ENCODE peak calls at places on chromosomes 7 and 10, in eight cellular contexts. One of them, this sample, is unnamed.

GRCh38 chr10:3542185-3542611 is 242.8 kb downstream of the KLF6 start:
- DNase-seq in hepatocyte: no peak
- DNase-seq in H9: no peak
- DNase-seq in stimulated activated CD8-positive, alpha-beta memory T cell treated with anti-CD3 and anti-CD28 coated beads, Interleukin-12 subunit alpha, Interleukin-12 subunit beta, amount 100 ng/mL, for 4 hours: no peak
- DNase-seq in stimulated activated CD4-positive, alpha-beta T cell treated with anti-CD3 and anti-CD28 coated beads, Interleukin-15, amount 100 ng/mL, for 48 hours: no peak
- DNase-seq in SW 1271: no peak
- DNase-seq in smooth muscle cell of the brain vasculature: no peak
- DNase-seq in iPS DF 19.7: no peak
- DNase-seq in this sample: no peak

GRCh38 chr10:5576780-5577472 is 52.2 kb downstream of the CALML3 start:
- DNase-seq in hepatocyte: no peak
- DNase-seq in H9: no peak
- DNase-seq in stimulated activated CD8-positive, alpha-beta memory T cell treated with anti-CD3 and anti-CD28 coated beads, Interleukin-12 subunit alpha, Interleukin-12 subunit beta, amount 100 ng/mL, for 4 hours: no peak
- DNase-seq in stimulated activated CD4-positive, alpha-beta T cell treated with anti-CD3 and anti-CD28 coated beads, Interleukin-15, amount 100 ng/mL, for 48 hours: no peak
- DNase-seq in SW 1271: no peak
- DNase-seq in smooth muscle cell of the brain vasculature: no peak
- DNase-seq in iPS DF 19.7: no peak
- DNase-seq in this sample: peak; percentile 56

GRCh38 chr7:140316165-140316661 is 82.1 kb downstream of the SLC37A3 start:
- DNase-seq in hepatocyte: peak; percentile 51
- DNase-seq in H9: no peak
- DNase-seq in stimulated activated CD8-positive, alpha-beta memory T cell treated with anti-CD3 and anti-CD28 coated beads, Interleukin-12 subunit alpha, Interleukin-12 subunit beta, amount 100 ng/mL, for 4 hours: no peak
- DNase-seq in stimulated activated CD4-positive, alpha-beta T cell treated with anti-CD3 and anti-CD28 coated beads, Interleukin-15, amount 100 ng/mL, for 48 hours: peak; percentile 11
- DNase-seq in SW 1271: no peak
- DNase-seq in smooth muscle cell of the brain vasculature: no peak
- DNase-seq in iPS DF 19.7: no peak
- DNase-seq in this sample: peak; percentile 40

GRCh38 chr10:70655316-70655715 is 17.0 kb upstream of the ADAMTS14 start:
- DNase-seq in hepatocyte: no peak
- DNase-seq in H9: peak; percentile 8
- DNase-seq in stimulated activated CD8-positive, alpha-beta memory T cell treated with anti-CD3 and anti-CD28 coated beads, Interleukin-12 subunit alpha, Interleukin-12 subunit beta, amount 100 ng/mL, for 4 hours: no peak
- DNase-seq in stimulated activated CD4-positive, alpha-beta T cell treated with anti-CD3 and anti-CD28 coated beads, Interleukin-15, amount 100 ng/mL, for 48 hours: no peak
- DNase-seq in SW 1271: no peak
- DNase-seq in smooth muscle cell of the brain vasculature: no peak
- DNase-seq in iPS DF 19.7: no peak
- DNase-seq in this sample: no peak

GRCh38 chr7:142854505-142855400 is at the start of gene EPHB6:
- DNase-seq in hepatocyte: peak; percentile 84
- DNase-seq in H9: peak; percentile 62
- DNase-seq in stimulated activated CD8-positive, alpha-beta memory T cell treated with anti-CD3 and anti-CD28 coated beads, Interleukin-12 subunit alpha, Interleukin-12 subunit beta, amount 100 ng/mL, for 4 hours: peak; percentile 34
- DNase-seq in stimulated activated CD4-positive, alpha-beta T cell treated with anti-CD3 and anti-CD28 coated beads, Interleukin-15, amount 100 ng/mL, for 48 hours: peak; percentile 43
- DNase-seq in SW 1271: no peak
- DNase-seq in smooth muscle cell of the brain vasculature: peak; percentile 4
- DNase-seq in iPS DF 19.7: no peak
- DNase-seq in this sample: no peak

GRCh38 chr10:30027057-30028005 is 32.1 kb downstream of the JCAD start:
- DNase-seq in hepatocyte: no peak
- DNase-seq in H9: peak; percentile 72
- DNase-seq in stimulated activated CD8-positive, alpha-beta memory T cell treated with anti-CD3 and anti-CD28 coated beads, Interleukin-12 subunit alpha, Interleukin-12 subunit beta, amount 100 ng/mL, for 4 hours: peak; percentile 69
- DNase-seq in stimulated activated CD4-positive, alpha-beta T cell treated with anti-CD3 and anti-CD28 coated beads, Interleukin-15, amount 100 ng/mL, for 48 hours: peak; percentile 78
- DNase-seq in SW 1271: no peak
- DNase-seq in smooth muscle cell of the brain vasculature: no peak
- DNase-seq in iPS DF 19.7: peak; percentile 38
- DNase-seq in this sample: peak; percentile 93

GRCh38 chr7:158763454-158764033 is 58.9 kb upstream of the NCAPG2 start:
- DNase-seq in hepatocyte: no peak
- DNase-seq in H9: no peak
- DNase-seq in stimulated activated CD8-positive, alpha-beta memory T cell treated with anti-CD3 and anti-CD28 coated beads, Interleukin-12 subunit alpha, Interleukin-12 subunit beta, amount 100 ng/mL, for 4 hours: no peak
- DNase-seq in stimulated activated CD4-positive, alpha-beta T cell treated with anti-CD3 and anti-CD28 coated beads, Interleukin-15, amount 100 ng/mL, for 48 hours: no peak
- DNase-seq in SW 1271: no peak
- DNase-seq in smooth muscle cell of the brain vasculature: no peak
- DNase-seq in iPS DF 19.7: no peak
- DNase-seq in this sample: no peak

GRCh38 chr7:74083117-74083876 is at the start of gene LIMK1:
- DNase-seq in hepatocyte: peak; percentile 95
- DNase-seq in H9: peak; percentile 90
- DNase-seq in stimulated activated CD8-positive, alpha-beta memory T cell treated with anti-CD3 and anti-CD28 coated beads, Interleukin-12 subunit alpha, Interleukin-12 subunit beta, amount 100 ng/mL, for 4 hours: peak; percentile 74
- DNase-seq in stimulated activated CD4-positive, alpha-beta T cell treated with anti-CD3 and anti-CD28 coated beads, Interleukin-15, amount 100 ng/mL, for 48 hours: peak; percentile 74
- DNase-seq in SW 1271: no peak
- DNase-seq in smooth muscle cell of the brain vasculature: peak; percentile 55
- DNase-seq in iPS DF 19.7: no peak
- DNase-seq in this sample: peak; percentile 95

GRCh38 chr10:91313761-91314520 is 93.5 kb downstream of the PCGF5 start:
- DNase-seq in hepatocyte: no peak
- DNase-seq in H9: no peak
- DNase-seq in stimulated activated CD8-positive, alpha-beta memory T cell treated with anti-CD3 and anti-CD28 coated beads, Interleukin-12 subunit alpha, Interleukin-12 subunit beta, amount 100 ng/mL, for 4 hours: no peak
- DNase-seq in stimulated activated CD4-positive, alpha-beta T cell treated with anti-CD3 and anti-CD28 coated beads, Interleukin-15, amount 100 ng/mL, for 48 hours: no peak
- DNase-seq in SW 1271: no peak
- DNase-seq in smooth muscle cell of the brain vasculature: no peak
- DNase-seq in iPS DF 19.7: no peak
- DNase-seq in this sample: no peak

GRCh38 chr10:3593611-3594010 is 191.4 kb downstream of the KLF6 start:
- DNase-seq in hepatocyte: no peak
- DNase-seq in H9: no peak
- DNase-seq in stimulated activated CD8-positive, alpha-beta memory T cell treated with anti-CD3 and anti-CD28 coated beads, Interleukin-12 subunit alpha, Interleukin-12 subunit beta, amount 100 ng/mL, for 4 hours: no peak
- DNase-seq in stimulated activated CD4-positive, alpha-beta T cell treated with anti-CD3 and anti-CD28 coated beads, Interleukin-15, amount 100 ng/mL, for 48 hours: no peak
- DNase-seq in SW 1271: no peak
- DNase-seq in smooth muscle cell of the brain vasculature: no peak
- DNase-seq in iPS DF 19.7: no peak
- DNase-seq in this sample: no peak

GRCh38 chr10:116993610-116994009 is 11.4 kb downstream of the SHTN1 start:
- DNase-seq in hepatocyte: no peak
- DNase-seq in H9: no peak
- DNase-seq in stimulated activated CD8-positive, alpha-beta memory T cell treated with anti-CD3 and anti-CD28 coated beads, Interleukin-12 subunit alpha, Interleukin-12 subunit beta, amount 100 ng/mL, for 4 hours: no peak
- DNase-seq in stimulated activated CD4-positive, alpha-beta T cell treated with anti-CD3 and anti-CD28 coated beads, Interleukin-15, amount 100 ng/mL, for 48 hours: no peak
- DNase-seq in SW 1271: no peak
- DNase-seq in smooth muscle cell of the brain vasculature: no peak
- DNase-seq in iPS DF 19.7: no peak
- DNase-seq in this sample: no peak

GRCh38 chr7:142487124-142487523 is 229.3 kb upstream of the PRSS58 start:
- DNase-seq in hepatocyte: no peak
- DNase-seq in H9: no peak
- DNase-seq in stimulated activated CD8-positive, alpha-beta memory T cell treated with anti-CD3 and anti-CD28 coated beads, Interleukin-12 subunit alpha, Interleukin-12 subunit beta, amount 100 ng/mL, for 4 hours: no peak
- DNase-seq in stimulated activated CD4-positive, alpha-beta T cell treated with anti-CD3 and anti-CD28 coated beads, Interleukin-15, amount 100 ng/mL, for 48 hours: no peak
- DNase-seq in SW 1271: no peak
- DNase-seq in smooth muscle cell of the brain vasculature: no peak
- DNase-seq in iPS DF 19.7: no peak
- DNase-seq in this sample: no peak

GRCh38 chr10:22323538-22324305 is 2.8 kb downstream of the BMI1 start:
- DNase-seq in hepatocyte: no peak
- DNase-seq in H9: no peak
- DNase-seq in stimulated activated CD8-positive, alpha-beta memory T cell treated with anti-CD3 and anti-CD28 coated beads, Interleukin-12 subunit alpha, Interleukin-12 subunit beta, amount 100 ng/mL, for 4 hours: no peak
- DNase-seq in stimulated activated CD4-positive, alpha-beta T cell treated with anti-CD3 and anti-CD28 coated beads, Interleukin-15, amount 100 ng/mL, for 48 hours: no peak
- DNase-seq in SW 1271: no peak
- DNase-seq in smooth muscle cell of the brain vasculature: no peak
- DNase-seq in iPS DF 19.7: no peak
- DNase-seq in this sample: no peak

GRCh38 chr7:151777913-151778670 is 98.8 kb downstream of the PRKAG2 start:
- DNase-seq in hepatocyte: no peak
- DNase-seq in H9: no peak
- DNase-seq in stimulated activated CD8-positive, alpha-beta memory T cell treated with anti-CD3 and anti-CD28 coated beads, Interleukin-12 subunit alpha, Interleukin-12 subunit beta, amount 100 ng/mL, for 4 hours: no peak
- DNase-seq in stimulated activated CD4-positive, alpha-beta T cell treated with anti-CD3 and anti-CD28 coated beads, Interleukin-15, amount 100 ng/mL, for 48 hours: no peak
- DNase-seq in SW 1271: no peak
- DNase-seq in smooth muscle cell of the brain vasculature: no peak
- DNase-seq in iPS DF 19.7: no peak
- DNase-seq in this sample: no peak

GRCh38 chr10:6128591-6129383 is 40.0 kb downstream of the RBM17 start:
- DNase-seq in hepatocyte: peak; percentile 44
- DNase-seq in H9: no peak
- DNase-seq in stimulated activated CD8-positive, alpha-beta memory T cell treated with anti-CD3 and anti-CD28 coated beads, Interleukin-12 subunit alpha, Interleukin-12 subunit beta, amount 100 ng/mL, for 4 hours: no peak
- DNase-seq in stimulated activated CD4-positive, alpha-beta T cell treated with anti-CD3 and anti-CD28 coated beads, Interleukin-15, amount 100 ng/mL, for 48 hours: no peak
- DNase-seq in SW 1271: no peak
- DNase-seq in smooth muscle cell of the brain vasculature: no peak
- DNase-seq in iPS DF 19.7: no peak
- DNase-seq in this sample: no peak

GRCh38 chr7:138460649-138461607 is 869 bp downstream of the TRIM24 start:
- DNase-seq in hepatocyte: peak; percentile 79
- DNase-seq in H9: peak; percentile 38
- DNase-seq in stimulated activated CD8-positive, alpha-beta memory T cell treated with anti-CD3 and anti-CD28 coated beads, Interleukin-12 subunit alpha, Interleukin-12 subunit beta, amount 100 ng/mL, for 4 hours: peak; percentile 45
- DNase-seq in stimulated activated CD4-positive, alpha-beta T cell treated with anti-CD3 and anti-CD28 coated beads, Interleukin-15, amount 100 ng/mL, for 48 hours: peak; percentile 48
- DNase-seq in SW 1271: no peak
- DNase-seq in smooth muscle cell of the brain vasculature: no peak
- DNase-seq in iPS DF 19.7: no peak
- DNase-seq in this sample: peak; percentile 89